ENCODE peak calls at places on chromosomes 2 and 18, in seven cellular contexts. L is AG09309, W is GM20000, T is tibial artery, F is epithelial cell of esophagus, V is cardiac muscle cell, X is endothelial cell. H is an unnamed sample.
A peak's percentile ranks its signal among the peaks of the same experiment; 100 is the strongest.

GRCh38 chr2:73075477-73076373 is 4.2 kb upstream of the SFXN5 start:
- DNase-seq in T (no peak), W (no peak), X (no peak), L (no peak), F (peak; percentile 42), V (no peak), H (peak; percentile 67)

GRCh38 chr2:137881711-137882110 is 82.6 kb upstream of the HNMT start:
- DNase-seq in X (no peak), L (no peak), W (no peak), F (no peak), V (no peak), T (no peak), H (no peak)

GRCh38 chr2:60707750-60708371 is 48.2 kb upstream of the PAPOLG start:
- DNase-seq in V (peak; percentile 66), T (no peak), F (peak; percentile 46), W (peak; percentile 56), X (no peak), L (peak; percentile 7), H (peak; percentile 1)

GRCh38 chr2:24214880-24215279 is 40.0 kb downstream of the FAM228A start:
- DNase-seq in X (no peak), V (no peak), L (no peak), W (peak; percentile 86), F (no peak), T (no peak), H (no peak)

GRCh38 chr2:7014201-7014640 is 97.0 kb downstream of the RNF144A start:
- DNase-seq in T (no peak), X (peak; percentile 43), W (peak; percentile 47), F (no peak), V (peak; percentile 29), L (no peak), H (no peak)

GRCh38 chr2:122033796-122034195 is 278.3 kb downstream of the TSN start:
- DNase-seq in L (no peak), V (no peak), F (no peak), X (no peak), W (no peak), T (no peak), H (no peak)

GRCh38 chr2:102070058-102070642 is 72.4 kb upstream of the IL1R1 start:
- DNase-seq in L (no peak), T (peak; percentile 96), V (no peak), W (no peak), F (no peak), X (no peak), H (peak; percentile 52)

GRCh38 chr2:86243950-86244733 is 44.9 kb downstream of the MRPL35 start:
- DNase-seq in W (peak; percentile 52), V (no peak), X (no peak), F (no peak), T (peak; percentile 9), L (no peak), H (no peak)

GRCh38 chr2:231674587-231675334 is 33.6 kb upstream of the PTMA start:
- DNase-seq in T (peak; percentile 86), L (no peak), W (peak; percentile 69), V (peak; percentile 87), F (peak; percentile 43), X (peak; percentile 90), H (no peak)

GRCh38 chr2:11837875-11838734 is 91.7 kb downstream of the LPIN1 start:
- DNase-seq in W (no peak), X (no peak), T (no peak), F (no peak), L (no peak), V (no peak), H (no peak)

GRCh38 chr2:21363364-21363763 is 239.6 kb downstream of the TDRD15 start:
- DNase-seq in V (no peak), W (no peak), L (no peak), X (no peak), T (no peak), F (no peak), H (no peak)
- TF ChIP-seq CTCF in V (no peak), W (no peak), L (no peak), X (no peak), T (no peak), F (no peak), H (peak; percentile 25)

GRCh38 chr2:158507679-158508078 is 50.9 kb downstream of the PKP4 start:
- DNase-seq in W (no peak), T (no peak), X (no peak), F (no peak), L (no peak), V (no peak), H (no peak)
- TF ChIP-seq CTCF in W (no peak), T (no peak), X (no peak), F (no peak), L (no peak), V (no peak), H (no peak)

GRCh38 chr18:5851998-5852397 is 43.3 kb downstream of the TMEM200C start:
- DNase-seq in X (no peak), F (no peak), W (no peak), V (no peak), T (no peak), L (no peak), H (no peak)
- TF ChIP-seq CTCF in X (no peak), F (no peak), W (no peak), V (no peak), T (no peak), L (no peak), H (peak; percentile 45)

DNA sequence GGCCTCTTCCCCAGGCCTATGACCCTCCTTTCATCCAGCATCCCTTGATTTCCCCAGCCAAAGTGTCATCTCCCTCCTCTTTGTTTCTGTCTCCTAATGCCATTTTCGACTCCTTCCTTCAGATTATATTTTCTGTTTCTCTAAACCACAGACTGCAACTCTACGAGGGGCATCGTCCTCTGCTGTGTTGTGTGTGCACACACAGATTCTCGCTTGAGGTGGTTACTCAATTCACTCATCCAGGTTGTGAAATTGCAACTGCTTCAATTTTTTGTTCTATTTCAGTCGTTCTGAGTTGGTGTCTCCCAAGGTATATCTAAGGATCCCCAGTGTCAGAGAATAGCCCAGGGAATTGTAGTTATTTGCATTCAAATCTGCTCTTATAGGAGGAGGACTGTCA is 113.5 kb upstream of the NDUFV2 start:
- DNase-seq in X (no peak), W (no peak), V (no peak), L (no peak), F (no peak), T (no peak), H (no peak)
- TF ChIP-seq CTCF in X (no peak), W (no peak), V (no peak), L (no peak), F (no peak), T (no peak), H (no peak)

H was measured in LNCaP clone FGC.